ENCODE peak calls at places on chromosomes 1 and 21, in four cellular contexts. N is WERI-Rb-1; G is CD8-positive, alpha-beta T cell; Z is NCI-H1105. K is an unnamed sample.

GRCh38 chr1:231039161-231040018 is 664 bp downstream of the FAM89A start:
- DNase-seq in N (peak; percentile 96), Z (no peak), G (no peak), K (peak; percentile 61)

GRCh38 chr1:8718878-8719361 is 98.5 kb downstream of the RERE start:
- DNase-seq in N (no peak), Z (no peak), G (no peak), K (no peak)

GRCh38 chr1:152141971-152142584 is 16.9 kb downstream of the RPTN start:
- DNase-seq in Z (peak; percentile 24), G (no peak), N (peak; percentile 69), K (no peak)

GRCh38 chr21:43866659-43867331 is 1.8 kb downstream of the AGPAT3 start:
- DNase-seq in N (no peak), G (peak; percentile 51), Z (no peak), K (peak; percentile 82)

GRCh38 chr1:211352985-211353515 is 26.4 kb downstream of the TRAF5 start:
- DNase-seq in Z (no peak), N (peak; percentile 82), G (peak; percentile 67), K (peak; percentile 78)

GRCh38 chr1:205543351-205544305 is 39.2 kb downstream of the CDK18 start:
- DNase-seq in N (peak; percentile 79), G (no peak), Z (peak; percentile 48), K (peak; percentile 67)

GRCh38 chr1:6033986-6034749 is 11.5 kb upstream of the KCNAB2 start:
- DNase-seq in Z (no peak), N (peak; percentile 84), G (peak; percentile 42), K (peak; percentile 65)

GRCh38 chr1:168709896-168710305 is 19.1 kb downstream of the DPT start:
- DNase-seq in N (no peak), Z (no peak), G (no peak), K (no peak)

GRCh38 chr1:57986432-57986831 is 560.1 kb downstream of the OMA1 start:
- DNase-seq in Z (no peak), N (no peak), G (no peak), K (no peak)

GRCh38 chr1:181314959-181315358 is 168.4 kb upstream of the CACNA1E start:
- DNase-seq in G (no peak), N (no peak), Z (no peak), K (no peak)

GRCh38 chr1:205570796-205571537 is 60.8 kb downstream of the ELK4 start:
- DNase-seq in Z (no peak), G (no peak), N (peak; percentile 7), K (no peak)